ENCODE peak calls at places on chromosomes 16 and 17, in four cellular contexts. One of them, this sample, is unnamed.

GRCh38 chr17:20702692-20703091 is 123.2 kb downstream of the CDRT15L2 start:
- DNase-seq in BJ: no peak
- DNase-seq in lower lobe of right lung: no peak
- DNase-seq in testis: no peak
- DNase-seq in this sample: no peak

GRCh38 chr17:35238817-35239216 is 4.1 kb upstream of the SLFN5 start:
- DNase-seq in lower lobe of right lung: no peak
- DNase-seq in BJ: no peak
- DNase-seq in testis: no peak
- DNase-seq in this sample: no peak

GRCh38 chr16:89607937-89608740 is 5.3 kb upstream of the DPEP1 start:
- DNase-seq in lower lobe of right lung: no peak
- DNase-seq in testis: no peak
- DNase-seq in BJ: no peak
- DNase-seq in this sample: no peak

GRCh38 chr16:52407778-52408177 is 139.2 kb downstream of the TOX3 start:
- DNase-seq in testis: no peak
- DNase-seq in lower lobe of right lung: no peak
- DNase-seq in BJ: no peak
- DNase-seq in this sample: no peak

GRCh38 chr16:1183235-1183907 is 30.5 kb downstream of the CACNA1H start:
- DNase-seq in testis: peak; percentile 50
- DNase-seq in lower lobe of right lung: no peak
- DNase-seq in BJ: no peak
- DNase-seq in this sample: peak; percentile 82

GRCh38 chr17:48031966-48032365 is 5.6 kb downstream of the COPZ2 start:
- DNase-seq in testis: no peak
- DNase-seq in BJ: no peak
- DNase-seq in lower lobe of right lung: no peak
- DNase-seq in this sample: peak; percentile 69

GRCh38 chr16:87970206-87970605 is 19.0 kb downstream of the BANP start:
- DNase-seq in lower lobe of right lung: no peak
- DNase-seq in testis: no peak
- DNase-seq in BJ: no peak
- DNase-seq in this sample: no peak

GRCh38 chr16:22375963-22376640 is 1.7 kb upstream of the CDR2 start:
- DNase-seq in testis: no peak
- DNase-seq in lower lobe of right lung: no peak
- DNase-seq in BJ: no peak
- DNase-seq in this sample: no peak

GRCh38 chr17:13750783-13751484 is 149.2 kb upstream of the HS3ST3A1 start:
- DNase-seq in BJ: no peak
- DNase-seq in lower lobe of right lung: no peak
- DNase-seq in testis: no peak
- DNase-seq in this sample: no peak

GRCh38 chr17:44220211-44221071 is 966 bp upstream of the UBTF start:
- DNase-seq in BJ: no peak
- DNase-seq in testis: peak; percentile 45
- DNase-seq in lower lobe of right lung: peak; percentile 70
- DNase-seq in this sample: peak; percentile 55

GRCh38 chr17:58006563-58006923 is 503 bp downstream of the SRSF1 start:
- DNase-seq in lower lobe of right lung: peak; percentile 86
- DNase-seq in testis: peak; percentile 93
- DNase-seq in BJ: no peak
- DNase-seq in this sample: peak; percentile 91

GRCh38 chr17:67244621-67245072 is 349 bp downstream of the HELZ start:
- DNase-seq in lower lobe of right lung: peak; percentile 51
- DNase-seq in BJ: no peak
- DNase-seq in testis: peak; percentile 49
- DNase-seq in this sample: peak; percentile 26

GRCh38 chr17:688100-688989 is 26.3 kb downstream of the VPS53 start:
- DNase-seq in lower lobe of right lung: no peak
- DNase-seq in BJ: no peak
- DNase-seq in testis: no peak
- DNase-seq in this sample: peak; percentile 20

GRCh38 chr16:89443727-89444084 is 46.7 kb downstream of the ANKRD11 start:
- DNase-seq in testis: no peak
- DNase-seq in BJ: no peak
- DNase-seq in lower lobe of right lung: no peak
- DNase-seq in this sample: no peak

GRCh38 chr17:45143101-45143670 is 5.1 kb upstream of the HEXIM1 start:
- DNase-seq in lower lobe of right lung: no peak
- DNase-seq in BJ: no peak
- DNase-seq in testis: no peak
- DNase-seq in this sample: no peak

GRCh38 chr17:68539536-68540469 is 27.6 kb downstream of the PRKAR1A start:
- DNase-seq in testis: peak; percentile 47
- DNase-seq in lower lobe of right lung: peak; percentile 61
- DNase-seq in BJ: no peak
- DNase-seq in this sample: no peak

GRCh38 chr16:11329080-11329491 is 16.2 kb upstream of the RMI2 start:
- DNase-seq in testis: no peak
- DNase-seq in BJ: no peak
- DNase-seq in lower lobe of right lung: no peak
- DNase-seq in this sample: no peak

GRCh38 chr16:1287982-1288670 is 21.3 kb upstream of the UBE2I start:
- DNase-seq in lower lobe of right lung: no peak
- DNase-seq in testis: peak; percentile 65
- DNase-seq in BJ: no peak
- DNase-seq in this sample: no peak

GRCh38 chr17:64679710-64680216 is 17.7 kb upstream of the SMURF2 start:
- DNase-seq in lower lobe of right lung: no peak
- DNase-seq in testis: no peak
- DNase-seq in BJ: peak; percentile 99
- DNase-seq in this sample: no peak

GRCh38 chr16:2278272-2278608 is 10.3 kb upstream of the RNPS1 start:
- DNase-seq in lower lobe of right lung: no peak
- DNase-seq in BJ: no peak
- DNase-seq in testis: no peak
- DNase-seq in this sample: peak; percentile 44

DNA sequence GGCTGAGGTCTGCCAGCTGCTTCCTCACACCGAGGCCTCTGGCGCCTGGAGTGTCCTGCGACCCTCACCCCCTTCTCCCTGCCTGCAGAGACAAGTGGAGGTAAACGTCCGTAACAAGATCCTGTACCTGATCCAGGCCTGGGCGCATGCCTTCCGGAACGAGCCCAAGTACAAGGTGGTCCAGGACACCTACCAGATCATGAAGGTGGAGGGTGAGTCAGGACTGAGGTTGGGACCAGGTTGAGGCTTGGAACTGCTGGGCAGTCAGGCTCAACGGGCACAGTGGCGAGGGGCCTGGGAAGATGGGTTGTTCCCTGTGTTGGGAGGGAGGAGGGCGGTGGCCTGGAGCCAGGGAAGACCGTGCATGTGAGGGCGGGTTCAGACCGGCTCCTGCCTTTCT is 4.8 kb downstream of the HGS start:
- DNase-seq in testis: no peak
- DNase-seq in lower lobe of right lung: no peak
- DNase-seq in BJ: no peak
- DNase-seq in this sample: no peak
- H3K36me3 ChIP-seq in testis: no peaks in the 10 kb centered on the region
- H3K36me3 ChIP-seq in lower lobe of right lung: peaks cover 79% of the 10 kb centered on the region
- H3K36me3 ChIP-seq in BJ: peaks cover 64% of the 10 kb centered on the region
- H3K36me3 ChIP-seq in this sample: peaks cover 90% of the 10 kb centered on the region

GRCh38 chr17:59901604-59902003 is 8.7 kb downstream of the RPS6KB1 start:
- DNase-seq in testis: no peak
- DNase-seq in lower lobe of right lung: no peak
- DNase-seq in BJ: no peak
- DNase-seq in this sample: no peak

GRCh38 chr17:59903455-59903854 is 10.5 kb downstream of the RPS6KB1 start:
- DNase-seq in testis: no peak
- DNase-seq in BJ: no peak
- DNase-seq in lower lobe of right lung: no peak
- DNase-seq in this sample: no peak

GRCh38 chr17:59893617-59894100 is 738 bp downstream of the RPS6KB1 start:
- DNase-seq in BJ: no peak
- DNase-seq in testis: peak; percentile 52
- DNase-seq in lower lobe of right lung: no peak
- DNase-seq in this sample: no peak

GRCh38 chr17:59897090-59897489 is 4.2 kb downstream of the RPS6KB1 start:
- DNase-seq in lower lobe of right lung: no peak
- DNase-seq in testis: no peak
- DNase-seq in BJ: no peak
- DNase-seq in this sample: no peak

GRCh38 chr17:59899099-59899498 is 6.2 kb downstream of the RPS6KB1 start:
- DNase-seq in lower lobe of right lung: no peak
- DNase-seq in BJ: no peak
- DNase-seq in testis: no peak
- DNase-seq in this sample: no peak
- TF ChIP-seq CTCF in lower lobe of right lung: peak; percentile 7
- TF ChIP-seq CTCF in BJ: no peak
- TF ChIP-seq CTCF in testis: no peak
- TF ChIP-seq CTCF in this sample: no peak

GRCh38 chr17:82053556-82054263 is 2.0 kb downstream of the GPS1 start:
- DNase-seq in lower lobe of right lung: no peak
- DNase-seq in BJ: no peak
- DNase-seq in testis: no peak
- DNase-seq in this sample: no peak

GRCh38 chr17:82055965-82056728 is 4.4 kb downstream of the GPS1 start:
- DNase-seq in BJ: no peak
- DNase-seq in lower lobe of right lung: no peak
- DNase-seq in testis: no peak
- DNase-seq in this sample: no peak

GRCh38 chr17:82056729-82057621 is 5.3 kb downstream of the GPS1 start:
- DNase-seq in lower lobe of right lung: no peak
- DNase-seq in testis: no peak
- DNase-seq in BJ: no peak
- DNase-seq in this sample: no peak

GRCh38 chr17:82054351-82055022 is 2.8 kb downstream of the GPS1 start:
- DNase-seq in testis: no peak
- DNase-seq in lower lobe of right lung: no peak
- DNase-seq in BJ: no peak
- DNase-seq in this sample: no peak

DNA sequence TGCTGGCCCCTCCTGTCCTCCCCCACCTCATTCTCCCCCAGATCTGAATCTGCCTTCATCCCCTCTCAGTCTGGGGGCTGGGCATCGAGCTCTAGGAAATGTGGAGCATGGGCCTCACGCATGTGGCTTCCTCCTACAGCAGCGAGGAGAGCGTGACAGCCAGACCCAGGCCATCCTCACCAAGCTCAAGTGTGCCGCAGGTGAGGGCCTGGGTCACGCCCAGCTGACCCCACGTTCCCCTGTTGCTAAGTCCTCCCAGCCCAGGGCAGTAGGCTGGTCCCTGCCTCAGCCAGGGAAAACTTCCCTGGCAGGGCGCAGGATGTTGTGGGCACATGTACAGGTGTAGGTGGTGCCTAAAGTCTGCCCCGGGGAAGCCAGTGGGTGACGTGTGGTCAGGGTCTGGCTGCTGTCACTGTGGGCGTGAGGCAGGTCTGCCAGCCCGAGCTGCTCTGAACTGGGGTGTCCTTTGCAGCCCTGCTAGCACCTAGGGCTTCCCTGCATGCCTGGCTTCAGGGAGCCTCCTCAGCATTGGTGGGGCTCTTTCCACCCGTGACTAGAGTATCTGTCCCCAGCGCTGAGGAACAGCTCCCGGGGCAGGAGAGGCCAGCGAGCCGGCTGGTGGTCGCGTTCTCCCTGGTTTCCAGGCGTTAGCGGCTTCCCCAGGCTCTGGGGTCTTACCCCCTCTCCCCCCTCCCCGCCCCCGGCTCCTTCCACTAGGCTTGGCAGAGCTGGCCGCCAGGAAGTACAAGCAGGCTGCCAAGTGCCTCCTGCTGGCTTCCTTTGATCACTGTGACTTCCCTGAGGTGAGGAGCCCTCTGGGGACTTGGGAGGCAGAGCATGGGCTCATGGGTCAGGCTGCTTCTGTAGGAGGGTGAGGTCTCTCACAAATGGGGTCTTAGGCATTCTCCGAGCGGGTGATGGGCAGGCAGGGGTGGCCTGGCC is 3.6 kb downstream of the GPS1 start:
- DNase-seq in testis: no peak
- DNase-seq in BJ: no peak
- DNase-seq in lower lobe of right lung: no peak
- DNase-seq in this sample: no peak
- H3K36me3 ChIP-seq in testis: no peaks in the 10 kb centered on the region
- H3K36me3 ChIP-seq in BJ: peaks cover 47% of the 10 kb centered on the region
- H3K36me3 ChIP-seq in lower lobe of right lung: peaks cover 72% of the 10 kb centered on the region
- H3K36me3 ChIP-seq in this sample: peaks cover 74% of the 10 kb centered on the region

GRCh38 chr16:27862953-27863352 is 200.6 kb downstream of the GSG1L start:
- DNase-seq in BJ: no peak
- DNase-seq in testis: no peak
- DNase-seq in lower lobe of right lung: no peak
- DNase-seq in this sample: no peak

GRCh38 chr16:27870116-27870798 is 193.3 kb downstream of the GSG1L start:
- DNase-seq in BJ: no peak
- DNase-seq in testis: no peak
- DNase-seq in lower lobe of right lung: no peak
- DNase-seq in this sample: no peak

GRCh38 chr16:27869411-27869810 is 194.1 kb downstream of the GSG1L start:
- DNase-seq in testis: no peak
- DNase-seq in BJ: no peak
- DNase-seq in lower lobe of right lung: no peak
- DNase-seq in this sample: no peak

GRCh38 chr16:27863377-27863776 is 200.1 kb downstream of the GSG1L start:
- DNase-seq in testis: no peak
- DNase-seq in BJ: no peak
- DNase-seq in lower lobe of right lung: no peak
- DNase-seq in this sample: no peak

DNA sequence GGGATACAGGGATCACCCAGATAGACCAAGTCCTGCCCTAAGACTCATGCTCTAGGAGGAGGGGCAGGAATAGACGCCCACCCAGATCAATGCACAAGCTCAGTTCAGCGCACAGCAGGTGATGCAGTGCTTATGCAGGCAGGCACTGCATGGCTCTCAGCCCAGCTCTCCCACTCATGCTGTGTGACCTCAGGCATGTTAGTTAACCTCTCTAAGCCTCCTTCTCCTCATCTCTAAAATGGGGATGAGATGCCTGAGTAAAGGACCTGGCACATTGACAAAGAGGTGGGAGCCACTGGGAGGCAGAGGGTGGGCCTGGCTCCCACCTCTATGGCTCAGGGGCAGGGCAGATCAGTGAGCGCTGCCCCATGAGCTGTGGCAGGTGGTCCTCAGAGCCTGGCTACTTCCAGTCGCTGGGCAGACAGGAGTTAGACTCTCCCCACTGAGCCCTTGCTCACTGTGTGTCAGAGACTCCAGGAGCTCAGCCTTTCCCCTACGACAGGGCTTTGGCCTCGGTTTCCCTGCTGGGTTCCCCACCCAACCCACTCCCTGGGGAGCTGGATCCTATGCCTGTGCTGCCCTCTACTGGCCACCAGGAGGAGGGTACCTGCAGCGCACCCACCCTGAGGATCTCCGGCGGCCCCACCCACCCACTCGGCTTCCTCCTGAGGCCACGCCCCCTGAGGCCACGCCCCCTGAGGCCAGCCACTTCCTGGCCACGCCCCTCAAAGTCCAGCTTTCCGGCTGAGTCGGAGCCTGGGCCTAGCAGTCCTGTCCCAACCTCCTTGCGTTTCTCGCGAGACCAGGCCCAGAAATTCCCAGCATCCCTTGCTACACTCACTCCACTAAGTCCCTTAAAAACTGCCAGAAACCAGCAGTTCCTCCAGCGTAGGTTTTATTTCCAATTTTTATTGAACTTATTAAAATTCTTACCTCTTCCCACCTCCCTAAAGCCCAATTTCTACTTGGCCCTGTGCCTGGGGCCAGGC is 196.1 kb downstream of the GSG1L start:
- DNase-seq in lower lobe of right lung: peak; percentile 84
- DNase-seq in testis: peak; percentile 93
- DNase-seq in BJ: peak; percentile 1
- DNase-seq in this sample: peak; percentile 95
- TF ChIP-seq CTCF in lower lobe of right lung: peak; percentile 48
- TF ChIP-seq CTCF in testis: no peak
- TF ChIP-seq CTCF in BJ: peak; percentile 69
- TF ChIP-seq CTCF in this sample: peak; percentile 81

This sample was measured in WERI-Rb-1.